ENCODE peak calls at places on chromosomes 3 and 15, in ten cellular contexts. One of them, this sample, is unnamed.

GRCh38 chr3:127961963-127962362 is 46.9 kb downstream of the KBTBD12 start:
- DNase-seq in dorsolateral prefrontal cortex: no peak
- DNase-seq in lower lobe of right lung: no peak
- DNase-seq in IMR-90: peak
- DNase-seq in A549: peak
- DNase-seq in endothelial cell of umbilical vein: no peak
- DNase-seq in body of pancreas: no peak
- DNase-seq in GM23338: peak
- DNase-seq in right lobe of liver: no peak
- DNase-seq in sigmoid colon: no peak
- DNase-seq in this sample: no peak

GRCh38 chr15:29430124-29430523 is 160.5 kb upstream of the NSMCE3 start:
- DNase-seq in dorsolateral prefrontal cortex: no peak
- DNase-seq in lower lobe of right lung: no peak
- DNase-seq in IMR-90: no peak
- DNase-seq in A549: no peak
- DNase-seq in endothelial cell of umbilical vein: no peak
- DNase-seq in body of pancreas: no peak
- DNase-seq in GM23338: no peak
- DNase-seq in right lobe of liver: no peak
- DNase-seq in sigmoid colon: no peak
- DNase-seq in this sample: no peak

GRCh38 chr15:42165081-42165480 is 8.6 kb upstream of the PLA2G4F start:
- DNase-seq in dorsolateral prefrontal cortex: no peak
- DNase-seq in lower lobe of right lung: no peak
- DNase-seq in IMR-90: peak
- DNase-seq in A549: no peak
- DNase-seq in endothelial cell of umbilical vein: no peak
- DNase-seq in body of pancreas: no peak
- DNase-seq in GM23338: no peak
- DNase-seq in right lobe of liver: no peak
- DNase-seq in sigmoid colon: no peak
- DNase-seq in this sample: peak

GRCh38 chr3:73036694-73037368 is 24.6 kb upstream of the EBLN2 start:
- DNase-seq in dorsolateral prefrontal cortex: no peak
- DNase-seq in lower lobe of right lung: no peak
- DNase-seq in IMR-90: no peak
- DNase-seq in A549: no peak
- DNase-seq in endothelial cell of umbilical vein: peak
- DNase-seq in body of pancreas: no peak
- DNase-seq in GM23338: no peak
- DNase-seq in right lobe of liver: no peak
- DNase-seq in sigmoid colon: no peak
- DNase-seq in this sample: no peak

GRCh38 chr15:69126054-69126469 is 34.4 kb upstream of the GLCE start:
- DNase-seq in dorsolateral prefrontal cortex: no peak
- DNase-seq in lower lobe of right lung: no peak
- DNase-seq in IMR-90: peak
- DNase-seq in A549: no peak
- DNase-seq in endothelial cell of umbilical vein: peak
- DNase-seq in body of pancreas: no peak
- DNase-seq in GM23338: no peak
- DNase-seq in right lobe of liver: peak
- DNase-seq in sigmoid colon: no peak
- DNase-seq in this sample: no peak

GRCh38 chr3:171142985-171143384 is 116.5 kb upstream of the SLC2A2 start:
- DNase-seq in dorsolateral prefrontal cortex: no peak
- DNase-seq in lower lobe of right lung: no peak
- DNase-seq in IMR-90: peak
- DNase-seq in A549: no peak
- DNase-seq in endothelial cell of umbilical vein: peak
- DNase-seq in body of pancreas: peak
- DNase-seq in GM23338: no peak
- DNase-seq in right lobe of liver: peak
- DNase-seq in sigmoid colon: no peak
- DNase-seq in this sample: no peak

GRCh38 chr3:106018111-106018510 is 149.3 kb upstream of the CBLB start:
- DNase-seq in dorsolateral prefrontal cortex: no peak
- DNase-seq in lower lobe of right lung: no peak
- DNase-seq in IMR-90: no peak
- DNase-seq in A549: no peak
- DNase-seq in endothelial cell of umbilical vein: no peak
- DNase-seq in body of pancreas: no peak
- DNase-seq in GM23338: no peak
- DNase-seq in right lobe of liver: no peak
- DNase-seq in sigmoid colon: no peak
- DNase-seq in this sample: no peak

GRCh38 chr15:36905908-36906307 is 194.4 kb downstream of the MEIS2 start:
- DNase-seq in dorsolateral prefrontal cortex: no peak
- DNase-seq in lower lobe of right lung: no peak
- DNase-seq in IMR-90: peak
- DNase-seq in A549: no peak
- DNase-seq in endothelial cell of umbilical vein: peak
- DNase-seq in body of pancreas: no peak
- DNase-seq in GM23338: no peak
- DNase-seq in right lobe of liver: peak
- DNase-seq in sigmoid colon: no peak
- DNase-seq in this sample: peak

GRCh38 chr15:59687831-59688230 is 1.3 kb downstream of the BNIP2 start:
- DNase-seq in dorsolateral prefrontal cortex: no peak
- DNase-seq in lower lobe of right lung: no peak
- DNase-seq in IMR-90: peak
- DNase-seq in A549: no peak
- DNase-seq in endothelial cell of umbilical vein: peak
- DNase-seq in body of pancreas: no peak
- DNase-seq in GM23338: no peak
- DNase-seq in right lobe of liver: no peak
- DNase-seq in sigmoid colon: no peak
- DNase-seq in this sample: no peak

GRCh38 chr3:33030802-33031201 is 66.1 kb downstream of the GLB1 start:
- DNase-seq in dorsolateral prefrontal cortex: no peak
- DNase-seq in lower lobe of right lung: no peak
- DNase-seq in IMR-90: no peak
- DNase-seq in A549: no peak
- DNase-seq in endothelial cell of umbilical vein: no peak
- DNase-seq in body of pancreas: no peak
- DNase-seq in GM23338: peak
- DNase-seq in right lobe of liver: no peak
- DNase-seq in sigmoid colon: no peak
- DNase-seq in this sample: no peak

GRCh38 chr3:111277226-111277625 is 205.6 kb downstream of the NECTIN3 start:
- DNase-seq in dorsolateral prefrontal cortex: no peak
- DNase-seq in lower lobe of right lung: no peak
- DNase-seq in IMR-90: peak
- DNase-seq in A549: no peak
- DNase-seq in endothelial cell of umbilical vein: no peak
- DNase-seq in body of pancreas: no peak
- DNase-seq in GM23338: peak
- DNase-seq in right lobe of liver: no peak
- DNase-seq in sigmoid colon: no peak
- DNase-seq in this sample: peak

GRCh38 chr3:30222436-30222835 is 384.0 kb upstream of the TGFBR2 start:
- DNase-seq in dorsolateral prefrontal cortex: no peak
- DNase-seq in lower lobe of right lung: no peak
- DNase-seq in IMR-90: no peak
- DNase-seq in A549: no peak
- DNase-seq in endothelial cell of umbilical vein: no peak
- DNase-seq in body of pancreas: no peak
- DNase-seq in GM23338: no peak
- DNase-seq in right lobe of liver: no peak
- DNase-seq in sigmoid colon: no peak
- DNase-seq in this sample: no peak

GRCh38 chr3:174791161-174791560 is 68.0 kb upstream of the NAALADL2 start:
- DNase-seq in dorsolateral prefrontal cortex: no peak
- DNase-seq in lower lobe of right lung: no peak
- DNase-seq in IMR-90: no peak
- DNase-seq in A549: no peak
- DNase-seq in endothelial cell of umbilical vein: no peak
- DNase-seq in body of pancreas: no peak
- DNase-seq in GM23338: no peak
- DNase-seq in right lobe of liver: no peak
- DNase-seq in sigmoid colon: no peak
- DNase-seq in this sample: no peak

GRCh38 chr15:95226835-95227234 is 995.5 kb downstream of the MCTP2 start:
- DNase-seq in dorsolateral prefrontal cortex: no peak
- DNase-seq in lower lobe of right lung: no peak
- DNase-seq in IMR-90: no peak
- DNase-seq in A549: no peak
- DNase-seq in endothelial cell of umbilical vein: no peak
- DNase-seq in body of pancreas: no peak
- DNase-seq in GM23338: no peak
- DNase-seq in right lobe of liver: no peak
- DNase-seq in sigmoid colon: no peak
- DNase-seq in this sample: no peak

GRCh38 chr15:75069301-75069925 is 46.0 kb downstream of the PPCDC start:
- DNase-seq in dorsolateral prefrontal cortex: no peak
- DNase-seq in lower lobe of right lung: no peak
- DNase-seq in IMR-90: no peak
- DNase-seq in A549: no peak
- DNase-seq in endothelial cell of umbilical vein: no peak
- DNase-seq in body of pancreas: no peak
- DNase-seq in GM23338: no peak
- DNase-seq in right lobe of liver: no peak
- DNase-seq in sigmoid colon: no peak
- DNase-seq in this sample: no peak

GRCh38 chr3:193788189-193788946 is 195.4 kb downstream of the OPA1 start:
- DNase-seq in dorsolateral prefrontal cortex: peak
- DNase-seq in lower lobe of right lung: peak
- DNase-seq in IMR-90: peak
- DNase-seq in A549: peak
- DNase-seq in endothelial cell of umbilical vein: peak
- DNase-seq in body of pancreas: peak
- DNase-seq in GM23338: peak
- DNase-seq in right lobe of liver: peak
- DNase-seq in sigmoid colon: peak
- DNase-seq in this sample: peak

GRCh38 chr3:3189102-3189727 is 9.7 kb upstream of the CRBN start:
- DNase-seq in dorsolateral prefrontal cortex: no peak
- DNase-seq in lower lobe of right lung: no peak
- DNase-seq in IMR-90: peak
- DNase-seq in A549: no peak
- DNase-seq in endothelial cell of umbilical vein: no peak
- DNase-seq in body of pancreas: no peak
- DNase-seq in GM23338: no peak
- DNase-seq in right lobe of liver: no peak
- DNase-seq in sigmoid colon: no peak
- DNase-seq in this sample: no peak

GRCh38 chr3:52452570-52453221 is 1.1 kb downstream of the TNNC1 start:
- DNase-seq in dorsolateral prefrontal cortex: no peak
- DNase-seq in lower lobe of right lung: no peak
- DNase-seq in IMR-90: no peak
- DNase-seq in A549: no peak
- DNase-seq in endothelial cell of umbilical vein: no peak
- DNase-seq in body of pancreas: no peak
- DNase-seq in GM23338: no peak
- DNase-seq in right lobe of liver: no peak
- DNase-seq in sigmoid colon: no peak
- DNase-seq in this sample: peak

GRCh38 chr15:45149060-45149459 is 19.3 kb downstream of the DUOX1 start:
- DNase-seq in dorsolateral prefrontal cortex: no peak
- DNase-seq in lower lobe of right lung: no peak
- DNase-seq in IMR-90: no peak
- DNase-seq in A549: no peak
- DNase-seq in endothelial cell of umbilical vein: no peak
- DNase-seq in body of pancreas: no peak
- DNase-seq in GM23338: no peak
- DNase-seq in right lobe of liver: peak
- DNase-seq in sigmoid colon: no peak
- DNase-seq in this sample: no peak
- H3K27ac ChIP-seq in dorsolateral prefrontal cortex: no peak
- H3K27ac ChIP-seq in lower lobe of right lung: no peak
- H3K27ac ChIP-seq in IMR-90: no peak
- H3K27ac ChIP-seq in A549: no peak
- H3K27ac ChIP-seq in endothelial cell of umbilical vein: no peak
- H3K27ac ChIP-seq in body of pancreas: no peak
- H3K27ac ChIP-seq in GM23338: no peak
- H3K27ac ChIP-seq in right lobe of liver: no peak
- H3K27ac ChIP-seq in sigmoid colon: no peak
- H3K27ac ChIP-seq in this sample: no peak

DNA sequence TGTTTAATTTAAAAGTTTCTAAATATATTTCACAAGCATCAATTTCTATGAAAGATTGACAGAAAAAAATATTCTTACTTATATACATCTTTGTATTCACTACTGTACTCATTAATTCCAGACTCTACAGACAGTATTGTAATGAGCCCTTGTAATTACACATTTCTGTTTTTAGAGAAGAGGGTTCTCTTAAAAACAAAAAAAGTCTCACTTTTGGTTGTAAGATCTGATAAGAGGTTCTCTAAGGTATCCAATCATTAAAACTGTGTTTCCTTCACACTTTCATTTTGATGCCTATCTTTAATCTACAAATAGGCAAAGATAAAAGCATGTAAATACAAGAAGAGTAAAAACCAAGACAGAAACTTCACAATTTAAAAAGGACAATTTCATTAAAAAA is 75.6 kb downstream of the FBXL22 start:
- DNase-seq in dorsolateral prefrontal cortex: no peak
- DNase-seq in lower lobe of right lung: no peak
- DNase-seq in IMR-90: no peak
- DNase-seq in A549: no peak
- DNase-seq in endothelial cell of umbilical vein: no peak
- DNase-seq in body of pancreas: no peak
- DNase-seq in GM23338: no peak
- DNase-seq in right lobe of liver: no peak
- DNase-seq in sigmoid colon: no peak
- DNase-seq in this sample: no peak
- H3K27ac ChIP-seq in dorsolateral prefrontal cortex: no peak
- H3K27ac ChIP-seq in lower lobe of right lung: no peak
- H3K27ac ChIP-seq in IMR-90: no peak
- H3K27ac ChIP-seq in A549: no peak
- H3K27ac ChIP-seq in endothelial cell of umbilical vein: no peak
- H3K27ac ChIP-seq in body of pancreas: no peak
- H3K27ac ChIP-seq in GM23338: no peak
- H3K27ac ChIP-seq in right lobe of liver: no peak
- H3K27ac ChIP-seq in sigmoid colon: no peak
- H3K27ac ChIP-seq in this sample: no peak

GRCh38 chr15:85691350-85692240 is 103.1 kb downstream of the KLHL25 start:
- DNase-seq in dorsolateral prefrontal cortex: no peak
- DNase-seq in lower lobe of right lung: no peak
- DNase-seq in IMR-90: no peak
- DNase-seq in A549: no peak
- DNase-seq in endothelial cell of umbilical vein: no peak
- DNase-seq in body of pancreas: no peak
- DNase-seq in GM23338: no peak
- DNase-seq in right lobe of liver: no peak
- DNase-seq in sigmoid colon: no peak
- DNase-seq in this sample: no peak
- H3K27ac ChIP-seq in dorsolateral prefrontal cortex: no peak
- H3K27ac ChIP-seq in lower lobe of right lung: peak
- H3K27ac ChIP-seq in IMR-90: no peak
- H3K27ac ChIP-seq in A549: no peak
- H3K27ac ChIP-seq in endothelial cell of umbilical vein: no peak
- H3K27ac ChIP-seq in body of pancreas: no peak
- H3K27ac ChIP-seq in GM23338: no peak
- H3K27ac ChIP-seq in right lobe of liver: peak
- H3K27ac ChIP-seq in sigmoid colon: no peak
- H3K27ac ChIP-seq in this sample: peak

DNA sequence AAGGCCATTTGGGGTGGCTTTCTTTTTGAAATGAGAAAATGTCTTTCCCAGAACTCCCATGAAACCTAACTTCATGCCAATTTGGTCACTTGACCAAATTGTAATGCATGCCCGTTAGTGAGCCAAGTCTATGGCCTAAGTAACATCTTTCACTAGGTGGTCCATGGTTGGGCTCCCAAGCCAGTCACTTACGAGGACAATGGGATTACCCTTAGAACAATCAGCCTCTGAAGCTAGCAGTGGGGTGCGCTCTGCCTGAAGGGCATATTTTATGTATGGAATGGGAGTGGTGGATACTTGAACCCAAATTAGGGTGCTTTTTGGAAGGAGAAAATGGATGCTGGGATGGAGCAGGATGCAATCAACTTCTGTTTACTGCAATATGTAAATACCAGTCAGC is 127.4 kb upstream of the GOLIM4 start:
- DNase-seq in dorsolateral prefrontal cortex: no peak
- DNase-seq in lower lobe of right lung: no peak
- DNase-seq in IMR-90: no peak
- DNase-seq in A549: no peak
- DNase-seq in endothelial cell of umbilical vein: no peak
- DNase-seq in body of pancreas: no peak
- DNase-seq in GM23338: peak
- DNase-seq in right lobe of liver: no peak
- DNase-seq in sigmoid colon: no peak
- DNase-seq in this sample: no peak
- H3K27ac ChIP-seq in dorsolateral prefrontal cortex: no peak
- H3K27ac ChIP-seq in lower lobe of right lung: no peak
- H3K27ac ChIP-seq in IMR-90: no peak
- H3K27ac ChIP-seq in A549: no peak
- H3K27ac ChIP-seq in endothelial cell of umbilical vein: no peak
- H3K27ac ChIP-seq in body of pancreas: no peak
- H3K27ac ChIP-seq in GM23338: no peak
- H3K27ac ChIP-seq in right lobe of liver: no peak
- H3K27ac ChIP-seq in sigmoid colon: no peak
- H3K27ac ChIP-seq in this sample: no peak

This sample was measured in cardiac muscle cell.